ENCODE peak calls at places on chromosomes 5 and 9, in seven cellular contexts. Y is pancreas; L is cerebellar cortex; B is NCI-H1417; C is activated CD4-positive, alpha-beta T cell treated with anti-CD3 and anti-CD28 coated beads, Interleukin-2, amount 50 U/mL, for 1 hour; H is H7; V is Kasumi-1. D is an unnamed sample.

GRCh38 chr5:43658499-43658898 is 55.5 kb downstream of the NNT start:
- DNase-seq in B (no peak), V (no peak), Y (no peak), L (no peak), H (no peak), C (no peak), D (no peak)

GRCh38 chr5:68533571-68534051 is 318.1 kb downstream of the PIK3R1 start:
- DNase-seq in C (no peak), L (peak), H (no peak), Y (no peak), B (peak), V (no peak), D (no peak)

GRCh38 chr5:976849-977751 is 31.5 kb upstream of the NKD2 start:
- DNase-seq in H (peak), C (no peak), Y (no peak), L (no peak), B (no peak), V (no peak), D (no peak)

GRCh38 chr9:38154501-38155421 is 85.7 kb upstream of the SHB start:
- DNase-seq in H (no peak), C (no peak), V (no peak), B (no peak), Y (no peak), L (no peak), D (no peak)

GRCh38 chr9:69147041-69147834 is 26.8 kb upstream of the TJP2 start:
- DNase-seq in H (no peak), Y (no peak), V (no peak), L (no peak), C (no peak), B (no peak), D (no peak)

GRCh38 chr5:102312586-102312985 is 16.5 kb upstream of the SLCO4C1 start:
- DNase-seq in Y (no peak), V (peak), B (no peak), H (no peak), C (no peak), L (no peak), D (no peak)

GRCh38 chr9:93346240-93347112 is 105.0 kb upstream of the FAM120A start:
- DNase-seq in Y (no peak), C (no peak), L (peak), B (no peak), V (no peak), H (peak), D (peak)

GRCh38 chr9:6551126-6551525 is 94.4 kb downstream of the GLDC start:
- DNase-seq in L (no peak), H (no peak), V (no peak), C (no peak), Y (no peak), B (no peak), D (no peak)

GRCh38 chr9:130949188-130950038 is 10.4 kb upstream of the FIBCD1 start:
- DNase-seq in V (no peak), C (no peak), Y (no peak), H (no peak), B (no peak), L (no peak), D (no peak)

GRCh38 chr5:94544784-94545318 is 73.6 kb downstream of the KIAA0825 start:
- DNase-seq in Y (no peak), V (no peak), H (no peak), L (no peak), B (no peak), C (no peak), D (no peak)

GRCh38 chr9:947985-948384 is 28.5 kb upstream of the DMRT3 start:
- DNase-seq in L (no peak), B (no peak), V (no peak), H (peak), C (no peak), Y (no peak), D (no peak)

GRCh38 chr9:114923918-114924317 is 6.5 kb downstream of the TNFSF8 start:
- DNase-seq in L (no peak), H (no peak), Y (no peak), B (no peak), V (no peak), C (no peak), D (no peak)

GRCh38 chr5:175133185-175133584 is 310.8 kb downstream of the DRD1 start:
- DNase-seq in H (no peak), L (no peak), V (no peak), Y (no peak), B (peak), C (no peak), D (no peak)

GRCh38 chr9:15426019-15426418 is 3.3 kb downstream of the SNAPC3 start:
- DNase-seq in Y (no peak), L (no peak), C (no peak), B (no peak), H (no peak), V (no peak), D (no peak)

GRCh38 chr5:14245526-14245925 is 102.4 kb downstream of the TRIO start:
- DNase-seq in V (no peak), C (no peak), B (no peak), L (no peak), H (no peak), Y (no peak), D (no peak)

GRCh38 chr5:100464418-100464817 is 70.8 kb upstream of the FAM174A start:
- DNase-seq in H (no peak), Y (no peak), L (no peak), C (no peak), V (no peak), B (no peak), D (no peak)

GRCh38 chr5:59577485-59577884 is 316.0 kb downstream of the PDE4D start:
- DNase-seq in C (no peak), V (no peak), Y (no peak), H (no peak), B (no peak), L (no peak), D (no peak)

GRCh38 chr5:96963267-96963666 is 27.4 kb downstream of the LNPEP start:
- DNase-seq in C (peak), L (peak), H (no peak), B (no peak), V (no peak), Y (no peak), D (no peak)

GRCh38 chr9:36793277-36793676 is 220.6 kb downstream of the MELK start:
- DNase-seq in C (no peak), Y (no peak), H (peak), V (peak), B (no peak), L (no peak), D (no peak)

GRCh38 chr9:18473551-18474279 is at the start of gene ADAMTSL1:
- DNase-seq in Y (peak), B (no peak), V (no peak), C (no peak), H (peak), L (peak), D (peak)

GRCh38 chr9:130660683-130661460 is 3.5 kb upstream of the PRDM12 start:
- DNase-seq in C (no peak), L (no peak), B (no peak), Y (no peak), H (peak), V (no peak), D (no peak)

GRCh38 chr9:84697494-84698114 is 28.1 kb downstream of the NTRK2 start:
- DNase-seq in C (peak), L (peak), Y (peak), H (peak), B (no peak), V (peak), D (peak)

GRCh38 chr9:136525841-136526499 is 19.9 kb downstream of the NOTCH1 start:
- DNase-seq in H (peak), L (no peak), Y (peak), V (no peak), B (peak), C (no peak), D (no peak)

GRCh38 chr5:74094096-74094778 is 468.2 kb downstream of the ARHGEF28 start:
- DNase-seq in V (no peak), Y (no peak), C (no peak), H (no peak), B (no peak), L (no peak), D (no peak)

GRCh38 chr9:125949247-125949646 is 202.1 kb downstream of the PBX3 start:
- DNase-seq in V (no peak), B (no peak), Y (no peak), L (no peak), C (no peak), H (no peak), D (no peak)

GRCh38 chr9:14153310-14153720 is 160.6 kb downstream of the NFIB start:
- DNase-seq in V (no peak), L (no peak), H (no peak), B (peak), C (no peak), Y (no peak), D (no peak)

GRCh38 chr9:1460143-1460769 is 410.1 kb downstream of the DMRT2 start:
- DNase-seq in C (no peak), B (peak), V (no peak), Y (no peak), H (peak), L (peak), D (no peak)

GRCh38 chr5:773517-774264 is 10.8 kb downstream of the ZDHHC11B start:
- DNase-seq in B (no peak), V (no peak), Y (peak), H (peak), L (no peak), C (no peak), D (no peak)

GRCh38 chr5:86999951-87000350 is 267.7 kb upstream of the RASA1 start:
- DNase-seq in V (no peak), C (no peak), L (no peak), Y (no peak), H (no peak), B (no peak), D (no peak)

GRCh38 chr5:103894882-103895281 is 332.3 kb upstream of the NUDT12 start:
- DNase-seq in C (no peak), L (peak), V (no peak), B (no peak), H (peak), Y (no peak), D (no peak)

GRCh38 chr9:38036359-38037084 is 32.5 kb downstream of the SHB start:
- DNase-seq in C (no peak), H (no peak), L (no peak), V (no peak), Y (no peak), B (no peak), D (no peak)

GRCh38 chr5:38642194-38642987 is 85.9 kb upstream of the LIFR start:
- DNase-seq in B (no peak), C (no peak), L (peak), H (no peak), Y (no peak), V (no peak), D (no peak)

GRCh38 chr9:136693490-136694162 is 6.4 kb upstream of the AGPAT2 start:
- DNase-seq in L (no peak), C (no peak), B (no peak), Y (peak), H (no peak), V (no peak), D (peak)

GRCh38 chr5:148060309-148060708 is 3.5 kb upstream of the SPINK5 start:
- DNase-seq in L (no peak), C (no peak), H (no peak), B (no peak), V (no peak), Y (no peak), D (no peak)

D was measured in right lobe of liver.